ENCODE peak calls at places on chromosomes 1 and 21, in six cellular contexts. One of them, this sample, is unnamed.

GRCh38 chr1:1630191-1630964 is 1.6 kb upstream of the MMP23B start:
- DNase-seq in CD8-positive, alpha-beta T cell: peak; percentile 89
- DNase-seq in AG04450: no peak
- DNase-seq in endothelial cell: peak; percentile 71
- DNase-seq in colonic mucosa: peak; percentile 82
- DNase-seq in lower lobe of right lung: peak; percentile 79
- DNase-seq in this sample: no peak

GRCh38 chr21:29232601-29233541 is 65.9 kb upstream of the BACH1 start:
- DNase-seq in CD8-positive, alpha-beta T cell: no peak
- DNase-seq in AG04450: no peak
- DNase-seq in endothelial cell: no peak
- DNase-seq in colonic mucosa: no peak
- DNase-seq in lower lobe of right lung: no peak
- DNase-seq in this sample: no peak

GRCh38 chr1:47174621-47175020 is 15.2 kb downstream of the PDZK1IP1 start:
- DNase-seq in CD8-positive, alpha-beta T cell: no peak
- DNase-seq in AG04450: no peak
- DNase-seq in endothelial cell: no peak
- DNase-seq in colonic mucosa: no peak
- DNase-seq in lower lobe of right lung: no peak
- DNase-seq in this sample: no peak

GRCh38 chr1:15764890-15765289 is 6.3 kb downstream of the FBLIM1 start:
- DNase-seq in CD8-positive, alpha-beta T cell: no peak
- DNase-seq in AG04450: no peak
- DNase-seq in endothelial cell: no peak
- DNase-seq in colonic mucosa: no peak
- DNase-seq in lower lobe of right lung: no peak
- DNase-seq in this sample: no peak

GRCh38 chr1:231460614-231461013 is 38.5 kb upstream of the EGLN1 start:
- DNase-seq in CD8-positive, alpha-beta T cell: peak; percentile 26
- DNase-seq in AG04450: no peak
- DNase-seq in endothelial cell: no peak
- DNase-seq in colonic mucosa: no peak
- DNase-seq in lower lobe of right lung: no peak
- DNase-seq in this sample: no peak

GRCh38 chr1:25148673-25149300 is 83.5 kb downstream of the SYF2 start:
- DNase-seq in CD8-positive, alpha-beta T cell: no peak
- DNase-seq in AG04450: no peak
- DNase-seq in endothelial cell: peak; percentile 22
- DNase-seq in colonic mucosa: peak; percentile 31
- DNase-seq in lower lobe of right lung: no peak
- DNase-seq in this sample: no peak

GRCh38 chr1:39268112-39268581 is 63.7 kb downstream of the MACF1 start:
- DNase-seq in CD8-positive, alpha-beta T cell: no peak
- DNase-seq in AG04450: peak; percentile 70
- DNase-seq in endothelial cell: peak; percentile 18
- DNase-seq in colonic mucosa: no peak
- DNase-seq in lower lobe of right lung: no peak
- DNase-seq in this sample: no peak

GRCh38 chr1:57017201-57017600 is 51.4 kb upstream of the C8B start:
- DNase-seq in CD8-positive, alpha-beta T cell: no peak
- DNase-seq in AG04450: no peak
- DNase-seq in endothelial cell: no peak
- DNase-seq in colonic mucosa: no peak
- DNase-seq in lower lobe of right lung: no peak
- DNase-seq in this sample: no peak

GRCh38 chr1:112060266-112060665 is 70.8 kb upstream of the KCND3 start:
- DNase-seq in CD8-positive, alpha-beta T cell: no peak
- DNase-seq in AG04450: no peak
- DNase-seq in endothelial cell: no peak
- DNase-seq in colonic mucosa: no peak
- DNase-seq in lower lobe of right lung: no peak
- DNase-seq in this sample: no peak

GRCh38 chr21:33975548-33976081 is 60.0 kb upstream of the ATP5PO start:
- DNase-seq in CD8-positive, alpha-beta T cell: peak; percentile 46
- DNase-seq in AG04450: no peak
- DNase-seq in endothelial cell: no peak
- DNase-seq in colonic mucosa: no peak
- DNase-seq in lower lobe of right lung: no peak
- DNase-seq in this sample: peak; percentile 20

GRCh38 chr1:167438171-167439138 is 79.9 kb downstream of the CD247 start:
- DNase-seq in CD8-positive, alpha-beta T cell: no peak
- DNase-seq in AG04450: no peak
- DNase-seq in endothelial cell: no peak
- DNase-seq in colonic mucosa: peak; percentile 17
- DNase-seq in lower lobe of right lung: no peak
- DNase-seq in this sample: no peak

GRCh38 chr1:53583903-53584210 is 124.7 kb downstream of the DMRTB1 start:
- DNase-seq in CD8-positive, alpha-beta T cell: no peak
- DNase-seq in AG04450: no peak
- DNase-seq in endothelial cell: no peak
- DNase-seq in colonic mucosa: no peak
- DNase-seq in lower lobe of right lung: no peak
- DNase-seq in this sample: no peak

GRCh38 chr1:179325836-179326235 is 32.2 kb downstream of the SOAT1 start:
- DNase-seq in CD8-positive, alpha-beta T cell: no peak
- DNase-seq in AG04450: no peak
- DNase-seq in endothelial cell: no peak
- DNase-seq in colonic mucosa: no peak
- DNase-seq in lower lobe of right lung: no peak
- DNase-seq in this sample: no peak

GRCh38 chr1:33244143-33244808 is 12.0 kb upstream of the ZNF362 start:
- DNase-seq in CD8-positive, alpha-beta T cell: no peak
- DNase-seq in AG04450: no peak
- DNase-seq in endothelial cell: no peak
- DNase-seq in colonic mucosa: no peak
- DNase-seq in lower lobe of right lung: no peak
- DNase-seq in this sample: no peak

GRCh38 chr1:19869929-19870328 is 12.3 kb upstream of the OTUD3 start:
- DNase-seq in CD8-positive, alpha-beta T cell: no peak
- DNase-seq in AG04450: no peak
- DNase-seq in endothelial cell: no peak
- DNase-seq in colonic mucosa: no peak
- DNase-seq in lower lobe of right lung: no peak
- DNase-seq in this sample: no peak

GRCh38 chr1:194658090-194658439 is 1471.7 kb upstream of the B3GALT2 start:
- DNase-seq in CD8-positive, alpha-beta T cell: no peak
- DNase-seq in AG04450: peak; percentile 20
- DNase-seq in endothelial cell: no peak
- DNase-seq in colonic mucosa: no peak
- DNase-seq in lower lobe of right lung: no peak
- DNase-seq in this sample: peak; percentile 16

GRCh38 chr1:239719642-239720258 is 333.4 kb downstream of the CHRM3 start:
- DNase-seq in CD8-positive, alpha-beta T cell: peak; percentile 14
- DNase-seq in AG04450: no peak
- DNase-seq in endothelial cell: peak; percentile 4
- DNase-seq in colonic mucosa: peak; percentile 25
- DNase-seq in lower lobe of right lung: no peak
- DNase-seq in this sample: no peak

GRCh38 chr1:67590329-67590728 is 94.7 kb upstream of the GADD45A start:
- DNase-seq in CD8-positive, alpha-beta T cell: no peak
- DNase-seq in AG04450: no peak
- DNase-seq in endothelial cell: no peak
- DNase-seq in colonic mucosa: no peak
- DNase-seq in lower lobe of right lung: no peak
- DNase-seq in this sample: no peak

GRCh38 chr1:158249646-158250045 is 4.6 kb upstream of the CD1A start:
- DNase-seq in CD8-positive, alpha-beta T cell: no peak
- DNase-seq in AG04450: no peak
- DNase-seq in endothelial cell: no peak
- DNase-seq in colonic mucosa: no peak
- DNase-seq in lower lobe of right lung: no peak
- DNase-seq in this sample: no peak

GRCh38 chr1:185439727-185440415 is 122.8 kb upstream of the IVNS1ABP start:
- DNase-seq in CD8-positive, alpha-beta T cell: no peak
- DNase-seq in AG04450: peak; percentile 15
- DNase-seq in endothelial cell: no peak
- DNase-seq in colonic mucosa: no peak
- DNase-seq in lower lobe of right lung: no peak
- DNase-seq in this sample: peak; percentile 61

GRCh38 chr1:185434721-185435120 is 117.7 kb upstream of the IVNS1ABP start:
- DNase-seq in CD8-positive, alpha-beta T cell: no peak
- DNase-seq in AG04450: no peak
- DNase-seq in endothelial cell: no peak
- DNase-seq in colonic mucosa: no peak
- DNase-seq in lower lobe of right lung: no peak
- DNase-seq in this sample: no peak

GRCh38 chr1:185438936-185439335 is 121.9 kb upstream of the IVNS1ABP start:
- DNase-seq in CD8-positive, alpha-beta T cell: no peak
- DNase-seq in AG04450: no peak
- DNase-seq in endothelial cell: no peak
- DNase-seq in colonic mucosa: no peak
- DNase-seq in lower lobe of right lung: no peak
- DNase-seq in this sample: no peak

GRCh38 chr1:185432943-185433342 is 115.9 kb upstream of the IVNS1ABP start:
- DNase-seq in CD8-positive, alpha-beta T cell: no peak
- DNase-seq in AG04450: no peak
- DNase-seq in endothelial cell: no peak
- DNase-seq in colonic mucosa: no peak
- DNase-seq in lower lobe of right lung: no peak
- DNase-seq in this sample: no peak

DNA sequence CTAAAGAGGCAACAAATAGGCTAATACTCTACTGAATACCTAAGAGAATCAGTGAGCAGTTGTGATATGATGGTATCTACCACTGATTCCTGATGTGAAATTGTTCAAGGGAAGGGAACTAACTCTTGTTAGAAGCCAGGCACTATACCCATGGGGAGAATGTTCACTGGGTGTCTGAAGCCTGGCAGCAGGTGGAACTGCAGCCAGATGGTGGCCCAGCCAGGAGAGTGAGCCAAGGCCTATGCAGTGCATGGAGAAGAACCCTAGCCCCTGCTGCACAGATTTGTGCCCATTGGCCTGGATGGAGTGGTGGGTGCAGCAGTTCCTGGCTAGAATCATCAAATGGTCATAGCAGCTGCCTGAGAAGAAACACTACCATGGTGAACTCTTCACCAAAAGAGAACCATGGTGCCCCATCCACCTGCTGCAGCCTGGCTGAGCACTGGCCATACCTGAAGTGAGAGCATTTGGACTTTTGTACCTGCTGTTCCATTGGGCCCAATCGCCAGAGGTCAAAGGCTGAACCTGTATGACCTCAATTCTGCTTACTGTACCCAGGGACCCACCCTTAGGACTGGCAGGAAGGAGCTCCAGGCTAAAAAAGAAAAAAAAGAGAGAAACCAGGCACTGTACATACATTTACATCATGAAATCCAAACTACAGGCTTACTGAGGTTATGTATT is 118.8 kb upstream of the IVNS1ABP start:
- DNase-seq in CD8-positive, alpha-beta T cell: no peak
- DNase-seq in AG04450: no peak
- DNase-seq in endothelial cell: no peak
- DNase-seq in colonic mucosa: no peak
- DNase-seq in lower lobe of right lung: no peak
- DNase-seq in this sample: no peak
- TF ChIP-seq CTCF in CD8-positive, alpha-beta T cell: no peak
- TF ChIP-seq CTCF in AG04450: no peak
- TF ChIP-seq CTCF in endothelial cell: no peak
- TF ChIP-seq CTCF in colonic mucosa: no peak
- TF ChIP-seq CTCF in lower lobe of right lung: no peak
- TF ChIP-seq CTCF in this sample: no peak

DNA sequence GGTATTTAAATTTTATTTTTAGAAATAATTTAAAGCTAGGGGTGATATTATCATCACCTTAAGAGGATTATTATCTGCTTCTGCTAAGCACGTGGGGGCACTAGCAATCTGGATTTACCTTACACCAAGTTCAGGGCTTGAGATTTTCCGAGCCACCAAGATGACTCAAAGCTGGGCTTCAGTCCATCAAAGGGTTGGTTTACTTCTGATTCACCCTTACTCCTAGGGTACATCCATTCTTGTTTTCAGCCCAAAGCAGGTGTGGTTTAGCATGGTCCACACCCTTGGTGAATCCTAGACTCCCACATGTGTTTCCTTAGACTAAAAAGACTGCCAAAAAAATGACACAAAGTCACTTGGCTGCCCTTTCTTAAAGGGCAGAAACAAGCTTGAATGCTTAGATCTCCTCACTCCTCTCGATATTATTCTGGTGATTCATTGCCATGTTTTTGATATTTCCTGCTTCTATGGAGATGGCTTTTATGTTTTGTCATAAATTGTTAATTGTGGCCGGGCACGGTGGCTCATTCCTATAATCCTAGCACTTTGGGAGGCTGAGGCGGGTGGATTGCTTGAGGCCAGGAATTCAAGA is 9.8 kb upstream of the PRSS38 start:
- DNase-seq in CD8-positive, alpha-beta T cell: no peak
- DNase-seq in AG04450: peak; percentile 56
- DNase-seq in endothelial cell: no peak
- DNase-seq in colonic mucosa: no peak
- DNase-seq in lower lobe of right lung: no peak
- DNase-seq in this sample: no peak
- TF ChIP-seq CTCF in CD8-positive, alpha-beta T cell: no peak
- TF ChIP-seq CTCF in AG04450: no peak
- TF ChIP-seq CTCF in endothelial cell: no peak
- TF ChIP-seq CTCF in colonic mucosa: no peak
- TF ChIP-seq CTCF in lower lobe of right lung: no peak
- TF ChIP-seq CTCF in this sample: no peak

DNA sequence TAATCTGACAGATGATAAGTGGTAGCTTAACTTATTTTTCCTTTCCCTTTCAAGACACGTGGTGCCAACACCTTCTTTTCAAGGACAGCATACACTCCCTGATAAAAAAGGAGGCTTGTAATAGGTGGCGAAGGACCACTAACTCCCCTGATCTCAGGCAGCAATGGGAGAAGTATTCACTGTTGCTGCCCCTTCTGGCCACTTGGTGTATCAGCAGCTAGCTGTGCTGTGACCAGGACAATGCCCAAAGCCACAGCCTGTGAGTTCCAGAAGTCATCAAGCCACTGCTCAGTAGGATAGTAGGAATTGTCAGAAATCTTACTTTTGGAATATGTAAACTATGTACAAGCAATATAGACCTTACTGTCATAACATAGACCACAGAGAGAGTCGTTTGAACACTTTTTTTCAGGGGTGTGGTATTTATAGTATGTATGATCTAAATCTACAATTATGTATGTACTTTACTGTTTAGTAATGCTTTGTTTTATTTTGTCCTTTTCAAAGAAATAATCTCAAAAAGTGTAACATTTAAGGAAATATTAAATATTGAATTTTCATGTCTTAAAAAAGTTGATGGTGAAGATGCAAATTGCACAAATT is 248.3 kb upstream of the CAMK1G start:
- DNase-seq in CD8-positive, alpha-beta T cell: no peak
- DNase-seq in AG04450: peak; percentile 4
- DNase-seq in endothelial cell: peak; percentile 53
- DNase-seq in colonic mucosa: no peak
- DNase-seq in lower lobe of right lung: no peak
- DNase-seq in this sample: peak; percentile 49
- TF ChIP-seq CTCF in CD8-positive, alpha-beta T cell: peak; percentile 46
- TF ChIP-seq CTCF in AG04450: peak; percentile 89
- TF ChIP-seq CTCF in endothelial cell: peak; percentile 85
- TF ChIP-seq CTCF in colonic mucosa: peak; percentile 79
- TF ChIP-seq CTCF in lower lobe of right lung: peak; percentile 70
- TF ChIP-seq CTCF in this sample: peak; percentile 86

DNA sequence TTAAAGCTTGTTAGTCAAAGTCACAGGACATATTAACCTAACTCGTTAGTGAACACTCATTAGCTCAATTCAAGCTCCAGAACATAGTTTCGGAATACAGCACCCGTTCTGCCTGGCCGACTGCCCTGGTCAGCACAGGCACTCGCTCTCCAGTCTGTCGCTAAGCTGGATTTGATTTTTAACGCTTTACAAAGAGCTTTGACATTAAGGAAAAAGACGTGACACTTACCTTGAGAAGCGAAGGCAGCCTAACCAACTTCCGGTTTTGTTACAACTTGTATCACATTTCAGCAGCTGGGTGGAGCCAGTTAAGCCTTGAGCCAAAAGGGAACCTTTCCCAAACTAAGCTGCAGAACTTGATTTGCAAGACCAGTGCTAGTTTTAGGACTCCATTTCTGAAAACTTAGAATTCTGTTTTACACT is at the start of gene FRRS1:
- DNase-seq in CD8-positive, alpha-beta T cell: peak; percentile 14
- DNase-seq in AG04450: peak; percentile 15
- DNase-seq in endothelial cell: peak; percentile 34
- DNase-seq in colonic mucosa: peak; percentile 87
- DNase-seq in lower lobe of right lung: peak; percentile 52
- DNase-seq in this sample: peak; percentile 64
- TF ChIP-seq CTCF in CD8-positive, alpha-beta T cell: no peak
- TF ChIP-seq CTCF in AG04450: no peak
- TF ChIP-seq CTCF in endothelial cell: no peak
- TF ChIP-seq CTCF in colonic mucosa: no peak
- TF ChIP-seq CTCF in lower lobe of right lung: no peak
- TF ChIP-seq CTCF in this sample: no peak